ENCODE peak calls at places on chromosomes 1 and 21, in four cellular contexts. One of them, this sample, is unnamed.
A peak's percentile ranks its signal among the peaks of the same experiment; 100 is the strongest.

GRCh38 chr1:150696590-150696989 is 364 bp downstream of the GOLPH3L start:
- DNase-seq in suprapubic skin: no peak
- DNase-seq in stomach: no peak
- DNase-seq in SK-N-SH: no peak
- DNase-seq in this sample: no peak

GRCh38 chr1:217528271-217528670 is 102.6 kb downstream of the GPATCH2 start:
- DNase-seq in suprapubic skin: no peak
- DNase-seq in SK-N-SH: no peak
- DNase-seq in stomach: no peak
- DNase-seq in this sample: no peak

GRCh38 chr1:153606194-153606593 is 6.7 kb downstream of the S100A16 start:
- DNase-seq in SK-N-SH: no peak
- DNase-seq in stomach: no peak
- DNase-seq in suprapubic skin: no peak
- DNase-seq in this sample: no peak

GRCh38 chr1:152515454-152515823 is 1.2 kb downstream of the CRCT1 start:
- DNase-seq in suprapubic skin: no peak
- DNase-seq in SK-N-SH: peak; percentile 37
- DNase-seq in stomach: no peak
- DNase-seq in this sample: no peak

GRCh38 chr1:196400478-196401453 is 207.5 kb downstream of the KCNT2 start:
- DNase-seq in stomach: no peak
- DNase-seq in suprapubic skin: peak; percentile 74
- DNase-seq in SK-N-SH: no peak
- DNase-seq in this sample: peak; percentile 83

GRCh38 chr1:109803901-109804331 is 40.2 kb upstream of the EPS8L3 start:
- DNase-seq in suprapubic skin: peak; percentile 73
- DNase-seq in SK-N-SH: no peak
- DNase-seq in stomach: peak; percentile 17
- DNase-seq in this sample: no peak

GRCh38 chr1:48084826-48085225 is 87.6 kb upstream of the TRABD2B start:
- DNase-seq in stomach: no peak
- DNase-seq in suprapubic skin: peak; percentile 24
- DNase-seq in SK-N-SH: no peak
- DNase-seq in this sample: no peak

GRCh38 chr1:26861286-26861701 is 1.7 kb upstream of the SFN start:
- DNase-seq in SK-N-SH: no peak
- DNase-seq in stomach: no peak
- DNase-seq in suprapubic skin: no peak
- DNase-seq in this sample: no peak

GRCh38 chr1:15803380-15803779 is 4.1 kb downstream of the UQCRHL start:
- DNase-seq in stomach: no peak
- DNase-seq in suprapubic skin: no peak
- DNase-seq in SK-N-SH: peak; percentile 45
- DNase-seq in this sample: peak; percentile 48

GRCh38 chr1:214316597-214316996 is 35.6 kb downstream of the SMYD2 start:
- DNase-seq in stomach: no peak
- DNase-seq in suprapubic skin: no peak
- DNase-seq in SK-N-SH: no peak
- DNase-seq in this sample: peak; percentile 42

GRCh38 chr1:27659497-27660299 is 12.3 kb downstream of the IFI6 start:
- DNase-seq in stomach: peak; percentile 94
- DNase-seq in SK-N-SH: peak; percentile 96
- DNase-seq in suprapubic skin: peak; percentile 96
- DNase-seq in this sample: peak; percentile 53

GRCh38 chr1:16981269-16981849 is 939 bp upstream of the MFAP2 start:
- DNase-seq in stomach: no peak
- DNase-seq in suprapubic skin: no peak
- DNase-seq in SK-N-SH: no peak
- DNase-seq in this sample: no peak

GRCh38 chr21:33811147-33812024 is 104.2 kb downstream of the ATP5PO start:
- DNase-seq in suprapubic skin: no peak
- DNase-seq in stomach: no peak
- DNase-seq in SK-N-SH: no peak
- DNase-seq in this sample: no peak
- TF ChIP-seq EP300 in suprapubic skin: no peak
- TF ChIP-seq EP300 in stomach: no peak
- TF ChIP-seq EP300 in SK-N-SH: no peak
- TF ChIP-seq EP300 in this sample: no peak

DNA sequence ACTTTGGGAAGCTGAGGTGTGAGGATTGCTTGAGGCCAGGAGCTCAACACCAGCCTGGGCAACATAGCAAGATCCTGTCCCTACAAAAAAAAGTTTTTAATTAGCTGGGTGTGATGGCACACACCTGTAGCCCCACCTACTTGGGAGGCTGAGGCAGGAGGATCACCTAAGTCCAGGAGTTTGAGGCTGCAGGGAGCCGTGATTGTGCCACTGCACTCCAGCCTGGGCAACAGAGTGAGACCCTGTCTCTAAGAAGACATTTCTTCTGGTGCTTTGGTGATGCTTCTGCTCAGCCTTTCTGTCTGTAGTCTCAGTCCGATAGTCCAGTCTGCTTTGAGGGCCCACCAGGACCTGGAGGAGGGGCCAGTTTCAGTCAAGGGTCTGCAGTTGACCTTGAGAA is 8.3 kb downstream of the PGD start:
- DNase-seq in SK-N-SH: no peak
- DNase-seq in suprapubic skin: no peak
- DNase-seq in stomach: no peak
- DNase-seq in this sample: no peak
- TF ChIP-seq POLR2AphosphoS5 in SK-N-SH: no peak
- TF ChIP-seq POLR2AphosphoS5 in suprapubic skin: no peak
- TF ChIP-seq POLR2AphosphoS5 in stomach: no peak
- TF ChIP-seq POLR2AphosphoS5 in this sample: no peak

DNA sequence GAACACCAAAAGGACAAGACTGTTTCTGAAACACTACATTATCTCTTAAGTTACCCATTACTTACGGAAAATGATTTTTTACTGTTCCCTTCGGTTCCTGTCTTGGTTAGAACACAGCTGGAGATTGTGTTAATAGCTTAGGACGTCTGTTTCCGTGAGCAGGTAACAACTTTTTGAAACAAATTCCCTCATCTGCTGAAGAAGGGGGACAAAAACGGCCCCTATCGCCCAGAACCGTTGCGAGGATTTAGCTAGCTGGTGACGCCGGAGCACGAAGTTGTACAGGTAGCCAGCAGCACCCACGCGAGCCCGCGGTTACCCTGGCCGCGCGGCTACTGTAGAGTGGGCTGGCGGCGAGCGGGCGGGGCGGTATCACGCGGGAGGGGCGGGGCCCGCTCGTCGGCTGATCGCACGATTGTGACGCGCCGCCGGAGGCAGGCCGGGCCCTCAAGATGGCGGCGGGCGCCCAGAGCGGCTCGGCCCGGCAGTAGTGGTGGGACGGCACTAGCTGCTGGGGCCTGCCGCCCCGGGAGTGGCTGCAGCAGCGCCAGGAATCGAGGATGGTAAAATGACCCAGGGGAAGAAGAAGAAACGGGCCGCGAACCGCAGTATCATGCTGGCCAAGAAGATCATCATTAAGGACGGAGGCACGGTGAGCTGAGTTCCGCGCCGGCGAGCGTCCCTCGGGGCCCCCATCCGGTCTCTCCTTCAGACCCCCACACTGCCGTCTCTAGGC is 68.0 kb downstream of the SLC35A3 start:
- DNase-seq in stomach: peak; percentile 94
- DNase-seq in SK-N-SH: peak; percentile 95
- DNase-seq in suprapubic skin: peak; percentile 93
- DNase-seq in this sample: peak; percentile 57
- TF ChIP-seq EP300 in stomach: no peak
- TF ChIP-seq EP300 in SK-N-SH: no peak
- TF ChIP-seq EP300 in suprapubic skin: no peak
- TF ChIP-seq EP300 in this sample: no peak

DNA sequence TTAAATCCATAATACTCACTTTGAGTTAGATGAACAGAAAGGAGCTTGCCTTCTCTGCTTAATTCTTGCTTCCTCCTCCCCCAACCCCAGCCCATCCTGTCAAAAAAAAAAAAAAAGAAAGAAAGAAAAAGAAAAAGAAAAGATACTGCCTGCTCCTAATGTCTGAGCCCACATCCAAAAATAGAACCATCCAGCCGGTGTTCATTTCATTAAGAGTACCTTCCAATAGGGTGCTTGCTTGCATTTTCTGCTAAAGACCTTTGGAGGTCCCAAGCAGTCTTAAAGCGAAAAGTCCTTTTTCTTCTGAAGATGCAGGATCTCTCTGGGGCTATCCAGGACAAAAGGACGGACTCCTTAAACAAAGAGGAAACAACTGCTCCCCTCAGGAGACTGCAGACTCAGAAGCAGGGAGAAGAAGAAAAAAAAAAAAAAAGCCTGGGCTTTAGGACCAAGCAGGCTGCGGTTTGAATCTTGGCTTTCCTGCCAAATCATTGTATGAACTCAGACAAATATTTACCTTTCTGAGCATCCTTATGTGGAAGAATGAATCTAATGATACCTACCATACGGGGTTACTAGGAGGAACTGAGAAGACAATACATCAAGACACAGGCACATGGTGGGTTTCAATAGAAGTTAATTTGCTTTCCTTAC is 204.1 kb downstream of the PLPP3 start:
- DNase-seq in suprapubic skin: no peak
- DNase-seq in stomach: no peak
- DNase-seq in SK-N-SH: no peak
- DNase-seq in this sample: no peak
- TF ChIP-seq POLR2AphosphoS5 in suprapubic skin: no peak
- TF ChIP-seq POLR2AphosphoS5 in stomach: no peak
- TF ChIP-seq POLR2AphosphoS5 in SK-N-SH: no peak
- TF ChIP-seq POLR2AphosphoS5 in this sample: no peak

DNA sequence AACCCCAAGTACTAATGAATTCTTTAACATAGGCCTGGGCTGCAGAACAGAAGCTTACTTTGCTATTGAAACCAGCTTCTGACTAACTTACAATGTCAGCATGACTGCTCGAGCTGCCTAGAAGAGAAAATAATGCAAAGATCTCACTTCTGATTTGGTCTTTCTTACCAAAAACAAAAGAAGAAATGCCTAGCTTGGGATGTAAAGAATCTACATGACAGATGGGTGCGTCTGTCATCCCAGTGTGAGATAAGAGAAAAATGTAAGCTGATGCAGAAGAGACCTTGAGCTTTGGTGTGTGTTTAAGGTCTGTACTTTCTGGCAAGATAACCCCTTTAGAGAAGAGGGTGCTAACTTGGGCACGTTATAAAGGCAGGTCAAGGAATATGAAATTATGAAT is 3.6 kb downstream of the FAM20B start:
- DNase-seq in stomach: no peak
- DNase-seq in SK-N-SH: no peak
- DNase-seq in suprapubic skin: no peak
- DNase-seq in this sample: peak; percentile 49
- TF ChIP-seq EP300 in stomach: no peak
- TF ChIP-seq EP300 in SK-N-SH: no peak
- TF ChIP-seq EP300 in suprapubic skin: no peak
- TF ChIP-seq EP300 in this sample: no peak

DNA sequence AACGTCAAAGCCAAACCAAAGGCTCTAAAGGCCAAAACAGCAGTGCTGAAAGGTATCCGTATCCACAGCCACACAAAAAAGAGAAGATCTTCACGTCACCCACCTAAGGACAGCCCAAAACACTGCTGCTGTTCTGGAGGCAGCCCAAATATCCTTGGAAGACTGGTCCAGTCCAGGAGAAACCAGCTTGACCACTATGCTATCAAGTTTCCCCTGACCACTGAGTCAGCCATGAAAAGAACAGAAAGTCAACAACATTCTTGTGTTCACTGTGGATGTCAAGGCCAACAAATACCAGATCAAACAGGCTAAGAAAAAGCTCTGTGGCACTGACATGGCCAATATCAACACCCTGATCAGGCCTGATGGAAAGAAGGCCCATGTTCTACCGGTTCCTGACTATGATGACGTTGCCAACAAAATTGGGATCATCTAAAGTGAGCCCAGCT is 32.1 kb downstream of the ARID4B start:
- DNase-seq in stomach: peak; percentile 80
- DNase-seq in suprapubic skin: no peak
- DNase-seq in SK-N-SH: no peak
- DNase-seq in this sample: peak; percentile 92
- TF ChIP-seq POLR2AphosphoS5 in stomach: peak; percentile 25
- TF ChIP-seq POLR2AphosphoS5 in suprapubic skin: no peak
- TF ChIP-seq POLR2AphosphoS5 in SK-N-SH: no peak
- TF ChIP-seq POLR2AphosphoS5 in this sample: no peak

GRCh38 chr21:45000637-45001133 is 60.9 kb downstream of the SLX9 start:
- DNase-seq in stomach: no peak
- DNase-seq in suprapubic skin: no peak
- DNase-seq in SK-N-SH: no peak
- DNase-seq in this sample: no peak
- TF ChIP-seq EP300 in stomach: no peak
- TF ChIP-seq EP300 in suprapubic skin: no peak
- TF ChIP-seq EP300 in SK-N-SH: no peak
- TF ChIP-seq EP300 in this sample: no peak

GRCh38 chr1:155009742-155010141 is 7.1 kb downstream of the ZBTB7B start:
- DNase-seq in SK-N-SH: no peak
- DNase-seq in suprapubic skin: no peak
- DNase-seq in stomach: no peak
- DNase-seq in this sample: no peak

GRCh38 chr1:155010211-155010918 is 7.8 kb downstream of the ZBTB7B start:
- DNase-seq in stomach: no peak
- DNase-seq in SK-N-SH: no peak
- DNase-seq in suprapubic skin: no peak
- DNase-seq in this sample: no peak

GRCh38 chr1:155011437-155011907 is 8.9 kb downstream of the ZBTB7B start:
- DNase-seq in stomach: no peak
- DNase-seq in suprapubic skin: no peak
- DNase-seq in SK-N-SH: no peak
- DNase-seq in this sample: no peak

GRCh38 chr1:155012052-155012546 is 9.5 kb downstream of the ZBTB7B start:
- DNase-seq in SK-N-SH: peak; percentile 81
- DNase-seq in stomach: peak; percentile 70
- DNase-seq in suprapubic skin: peak; percentile 91
- DNase-seq in this sample: no peak

GRCh38 chr1:155011004-155011416 is 8.4 kb downstream of the ZBTB7B start:
- DNase-seq in stomach: no peak
- DNase-seq in suprapubic skin: no peak
- DNase-seq in SK-N-SH: no peak
- DNase-seq in this sample: no peak
- TF ChIP-seq POLR2AphosphoS5 in stomach: no peak
- TF ChIP-seq POLR2AphosphoS5 in suprapubic skin: no peak
- TF ChIP-seq POLR2AphosphoS5 in SK-N-SH: no peak
- TF ChIP-seq POLR2AphosphoS5 in this sample: no peak